ENCODE peak calls at places on chromosomes 4 and X, in eight cellular contexts. L is suprapubic skin, Z is omental fat pad, C is progenitor cell of endocrine pancreas, B is Calu3, J is GM12865, Y is cardiac fibroblast, A is fibroblast of mammary gland. R is an unnamed sample.

GRCh38 chr4:132934901-132935300 is 214.2 kb upstream of the PCDH10 start:
- DNase-seq in L (no peak), Z (no peak), C (no peak), B (no peak), J (no peak), Y (no peak), A (no peak), R (no peak)

GRCh38 chr4:46975841-46976551 is 17.4 kb downstream of the GABRA4 start:
- DNase-seq in L (no peak), Z (no peak), C (no peak), B (no peak), J (no peak), Y (no peak), A (no peak), R (no peak)

GRCh38 chr4:145404754-145405153 is 76.9 kb upstream of the SMAD1 start:
- DNase-seq in L (no peak), Z (no peak), C (no peak), B (no peak), J (no peak), Y (no peak), A (no peak), R (no peak)

GRCh38 chrX:154307207-154307606 is 11.6 kb downstream of the TKTL1 start:
- DNase-seq in L (no peak), Z (no peak), C (no peak), B (no peak), J (no peak), Y (no peak), A (peak), R (no peak)

GRCh38 chr4:8821151-8821950 is 50.3 kb downstream of the HMX1 start:
- DNase-seq in L (peak), Z (peak), C (peak), B (no peak), J (no peak), Y (no peak), A (no peak), R (no peak)

GRCh38 chrX:105191878-105192277 is 28.6 kb downstream of the TEX13A start:
- DNase-seq in L (no peak), Z (no peak), C (no peak), B (peak), J (peak), Y (peak), A (peak), R (no peak)

GRCh38 chr4:40194602-40195161 is 2.1 kb upstream of the RHOH start:
- DNase-seq in L (no peak), Z (no peak), C (no peak), B (no peak), J (peak), Y (peak), A (no peak), R (no peak)

GRCh38 chr4:47839259-47839658 is 1.4 kb upstream of the CORIN start:
- DNase-seq in L (no peak), Z (no peak), C (no peak), B (no peak), J (peak), Y (peak), A (peak), R (no peak)

GRCh38 chr4:180640193-180640592 is 1603.0 kb upstream of the TENM3 start:
- DNase-seq in L (no peak), Z (no peak), C (no peak), B (no peak), J (no peak), Y (no peak), A (no peak), R (no peak)

GRCh38 chr4:94452476-94453300 is 946 bp downstream of the PDLIM5 start:
- DNase-seq in L (peak), Z (peak), C (peak), B (peak), J (peak), Y (peak), A (peak), R (peak)

GRCh38 chr4:140704392-140704955 is 51.7 kb downstream of the TBC1D9 start:
- DNase-seq in L (no peak), Z (no peak), C (no peak), B (no peak), J (no peak), Y (no peak), A (no peak), R (no peak)

GRCh38 chr4:110959041-110959643 is 336.3 kb upstream of the PITX2 start:
- DNase-seq in L (no peak), Z (no peak), C (no peak), B (no peak), J (no peak), Y (peak), A (peak), R (no peak)

GRCh38 chr4:646460-646859 is 21.1 kb downstream of the PDE6B start:
- DNase-seq in L (no peak), Z (no peak), C (no peak), B (no peak), J (no peak), Y (no peak), A (no peak), R (no peak)

GRCh38 chr4:170234800-170235199 is 145.0 kb upstream of the AADAT start:
- DNase-seq in L (no peak), Z (no peak), C (no peak), B (no peak), J (no peak), Y (no peak), A (no peak), R (no peak)

GRCh38 chrX:11970935-11971334 is 167.3 kb upstream of the FRMPD4 start:
- DNase-seq in L (no peak), Z (no peak), C (no peak), B (no peak), J (no peak), Y (peak), A (peak), R (no peak)

GRCh38 chr4:162837679-162838078 is 329.0 kb downstream of the NAF1 start:
- DNase-seq in L (no peak), Z (no peak), C (no peak), B (no peak), J (no peak), Y (no peak), A (no peak), R (no peak)

GRCh38 chrX:154505726-154506125 is 10.3 kb downstream of the FAM3A start:
- DNase-seq in L (no peak), Z (no peak), C (no peak), B (no peak), J (no peak), Y (peak), A (peak), R (no peak)

GRCh38 chr4:121668368-121669162 is 28.2 kb downstream of the ANXA5 start:
- DNase-seq in L (no peak), Z (no peak), C (no peak), B (no peak), J (no peak), Y (peak), A (peak), R (peak)

GRCh38 chr4:73315091-73315490 is 56.5 kb upstream of the ANKRD17 start:
- DNase-seq in L (no peak), Z (no peak), C (no peak), B (no peak), J (no peak), Y (peak), A (peak), R (peak)

GRCh38 chr4:37068580-37068979 is 176.0 kb upstream of the NWD2 start:
- DNase-seq in L (no peak), Z (no peak), C (no peak), B (peak), J (peak), Y (no peak), A (no peak), R (no peak)

GRCh38 chrX:1248381-1249061 is 20.1 kb upstream of the CSF2RA start:
- DNase-seq in L (no peak), Z (no peak), C (no peak), B (no peak), J (peak), Y (no peak), A (no peak), R (no peak)

GRCh38 chr4:150325872-150326271 is 247.6 kb downstream of the DCLK2 start:
- DNase-seq in L (no peak), Z (no peak), C (no peak), B (no peak), J (no peak), Y (no peak), A (no peak), R (no peak)

GRCh38 chrX:68292471-68292870 is 140.8 kb downstream of the OPHN1 start:
- DNase-seq in L (no peak), Z (no peak), C (no peak), B (no peak), J (no peak), Y (no peak), A (peak), R (no peak)

GRCh38 chr4:173270312-173271027 is 63.7 kb downstream of the HMGB2 start:
- DNase-seq in L (no peak), Z (no peak), C (no peak), B (no peak), J (no peak), Y (peak), A (peak), R (no peak)

GRCh38 chr4:119626420-119626819 is 2.2 kb downstream of the PDE5A start:
- DNase-seq in L (no peak), Z (no peak), C (no peak), B (no peak), J (no peak), Y (no peak), A (no peak), R (no peak)

GRCh38 chrX:110420771-110421498 is 62.3 kb downstream of the RTL9 start:
- DNase-seq in L (no peak), Z (no peak), C (no peak), B (no peak), J (peak), Y (no peak), A (peak), R (no peak)

GRCh38 chrX:151151668-151152267 is 24.6 kb upstream of the GPR50 start:
- DNase-seq in L (no peak), Z (no peak), C (no peak), B (peak), J (peak), Y (peak), A (peak), R (peak)

GRCh38 chr4:59553063-59553738 is 1646.9 kb upstream of the ADGRL3 start:
- DNase-seq in L (no peak), Z (no peak), C (no peak), B (peak), J (peak), Y (peak), A (peak), R (no peak)

GRCh38 chr4:56723831-56724230 is 42.7 kb upstream of the HOPX start:
- DNase-seq in L (no peak), Z (no peak), C (no peak), B (no peak), J (no peak), Y (no peak), A (no peak), R (no peak)

GRCh38 chr4:142663828-142664227 is 182.3 kb downstream of the INPP4B start:
- DNase-seq in L (no peak), Z (no peak), C (no peak), B (no peak), J (no peak), Y (no peak), A (no peak), R (no peak)

GRCh38 chr4:108159845-108160244 is 8.9 kb downstream of the LEF1 start:
- DNase-seq in L (no peak), Z (no peak), C (no peak), B (no peak), J (no peak), Y (no peak), A (no peak), R (no peak)

GRCh38 chr4:185127021-185127925 is 15.8 kb upstream of the SLC25A4 start:
- DNase-seq in L (no peak), Z (no peak), C (peak), B (peak), J (no peak), Y (peak), A (no peak), R (no peak)

GRCh38 chrX:87003031-87003430 is 514.6 kb upstream of the KLHL4 start:
- DNase-seq in L (no peak), Z (no peak), C (no peak), B (no peak), J (no peak), Y (no peak), A (no peak), R (no peak)

GRCh38 chr4:188110741-188111458 is 1.5 kb upstream of the TRIML2 start:
- DNase-seq in L (no peak), Z (no peak), C (no peak), B (no peak), J (no peak), Y (no peak), A (peak), R (no peak)

GRCh38 chr4:19262467-19262866 is 989.2 kb upstream of the SLIT2 start:
- DNase-seq in L (no peak), Z (no peak), C (no peak), B (no peak), J (no peak), Y (peak), A (peak), R (no peak)

GRCh38 chr4:174559894-174560293 is 37.6 kb upstream of the HPGD start:
- DNase-seq in L (no peak), Z (no peak), C (no peak), B (no peak), J (no peak), Y (no peak), A (no peak), R (no peak)

GRCh38 chr4:156575430-156576073 is 396.0 kb downstream of the PDGFC start:
- DNase-seq in L (no peak), Z (no peak), C (no peak), B (no peak), J (no peak), Y (peak), A (no peak), R (no peak)
- TF ChIP-seq CTCF in L (no peak), Z (no peak), C (no peak), B (no peak), J (peak), Y (no peak), A (no peak), R (no peak)

DNA sequence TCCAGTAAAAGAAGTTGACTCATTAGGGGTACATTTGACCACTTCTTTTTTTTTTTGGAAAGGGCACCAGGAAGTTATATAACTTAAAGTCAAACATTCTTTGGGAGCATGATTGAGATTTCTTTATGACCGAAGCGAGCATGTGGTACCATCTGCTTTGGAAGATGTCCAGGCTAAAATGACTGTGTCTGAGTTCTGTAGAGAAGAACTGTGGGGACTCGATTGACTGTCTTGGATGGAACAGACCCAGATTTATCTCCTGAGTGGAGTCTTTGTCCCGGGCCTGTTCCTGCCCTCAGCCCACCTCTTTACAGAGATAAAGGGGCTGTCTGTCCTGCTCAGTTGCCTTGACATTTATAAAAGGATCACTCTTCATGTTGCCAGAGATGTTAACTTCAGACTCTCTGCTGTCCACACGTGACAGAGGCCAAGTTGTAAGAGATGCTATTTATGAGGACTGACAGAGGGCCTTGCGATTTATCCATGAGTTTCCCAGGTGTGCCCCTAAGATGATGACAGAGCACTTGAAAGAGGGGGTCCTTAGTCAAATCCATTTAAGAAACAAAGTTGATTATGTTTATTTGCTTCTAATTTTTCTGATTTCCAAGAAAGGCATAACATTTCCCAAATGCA is 16.8 kb downstream of the SMIM20 start:
- DNase-seq in L (no peak), Z (no peak), C (no peak), B (no peak), J (no peak), Y (no peak), A (no peak), R (no peak)
- TF ChIP-seq CTCF in L (no peak), Z (no peak), C (no peak), B (no peak), J (no peak), Y (no peak), A (no peak), R (no peak)

DNA sequence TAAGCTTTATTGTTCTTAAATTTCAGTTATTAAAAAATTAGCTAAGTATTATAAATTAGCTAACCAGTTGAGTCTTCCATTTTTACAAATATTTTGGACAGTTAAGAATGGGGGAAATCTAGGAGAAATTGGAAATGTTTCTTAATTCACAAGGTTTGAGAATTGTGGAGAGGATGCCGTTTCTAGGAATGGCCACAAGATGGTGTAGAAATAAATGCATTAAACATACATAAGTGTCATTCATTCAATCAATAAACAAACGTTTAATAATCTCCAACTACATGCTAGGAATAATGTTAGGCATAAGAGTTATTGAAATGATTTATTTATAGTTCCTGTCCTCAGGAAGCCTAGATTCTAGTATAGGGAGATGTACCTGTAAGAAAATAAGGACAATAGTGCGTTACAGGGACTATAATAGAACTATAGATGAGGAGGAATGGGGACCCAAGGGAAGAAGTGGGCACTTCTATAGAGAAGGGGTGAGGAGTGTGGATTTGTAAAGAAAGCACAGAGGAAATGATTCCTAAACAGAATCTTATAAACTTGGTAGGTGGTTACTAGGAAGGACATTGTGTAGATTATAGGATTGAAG is 195.7 kb upstream of the ANK2 start:
- DNase-seq in L (no peak), Z (no peak), C (no peak), B (no peak), J (no peak), Y (peak), A (peak), R (no peak)
- TF ChIP-seq CTCF in L (no peak), Z (no peak), C (peak), B (peak), J (peak), Y (peak), A (peak), R (peak)

DNA sequence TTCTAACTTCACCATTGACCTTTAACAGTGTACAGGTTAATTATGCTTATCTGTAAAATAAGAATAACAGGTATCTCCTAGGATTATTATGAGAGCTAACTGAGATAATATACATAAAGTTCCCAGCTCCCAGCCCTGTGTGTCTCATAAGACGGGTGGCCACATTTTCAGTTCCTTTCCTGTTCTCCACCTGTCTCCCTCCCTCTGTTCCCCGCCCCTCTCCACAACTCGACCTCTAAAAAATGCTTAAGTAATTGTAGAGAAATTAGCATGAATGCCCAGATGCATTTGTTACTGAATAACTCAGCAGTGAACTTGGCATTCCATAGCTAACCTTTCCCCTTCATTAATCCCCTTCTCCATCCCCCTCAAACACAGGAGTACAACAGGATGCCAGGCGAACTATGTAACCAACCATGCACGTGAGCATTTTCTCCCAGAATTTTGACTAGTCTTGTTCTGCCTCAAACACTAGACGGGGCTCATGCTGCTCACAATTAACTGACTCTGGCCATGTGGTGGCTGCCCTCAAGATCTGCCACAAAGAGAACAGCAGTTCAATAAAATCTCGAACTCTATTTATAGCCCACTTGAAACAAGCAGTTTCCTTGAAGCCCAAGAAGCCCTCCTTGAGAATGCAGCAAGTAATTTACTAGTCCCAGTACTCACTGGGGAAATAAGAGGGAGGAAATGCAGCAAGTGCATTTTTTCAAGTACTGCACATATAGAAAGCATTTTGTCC is 351.2 kb downstream of the ARHGAP24 start:
- DNase-seq in L (no peak), Z (no peak), C (peak), B (peak), J (peak), Y (peak), A (peak), R (peak)
- TF ChIP-seq CTCF in L (no peak), Z (no peak), C (peak), B (no peak), J (peak), Y (peak), A (no peak), R (peak)

DNA sequence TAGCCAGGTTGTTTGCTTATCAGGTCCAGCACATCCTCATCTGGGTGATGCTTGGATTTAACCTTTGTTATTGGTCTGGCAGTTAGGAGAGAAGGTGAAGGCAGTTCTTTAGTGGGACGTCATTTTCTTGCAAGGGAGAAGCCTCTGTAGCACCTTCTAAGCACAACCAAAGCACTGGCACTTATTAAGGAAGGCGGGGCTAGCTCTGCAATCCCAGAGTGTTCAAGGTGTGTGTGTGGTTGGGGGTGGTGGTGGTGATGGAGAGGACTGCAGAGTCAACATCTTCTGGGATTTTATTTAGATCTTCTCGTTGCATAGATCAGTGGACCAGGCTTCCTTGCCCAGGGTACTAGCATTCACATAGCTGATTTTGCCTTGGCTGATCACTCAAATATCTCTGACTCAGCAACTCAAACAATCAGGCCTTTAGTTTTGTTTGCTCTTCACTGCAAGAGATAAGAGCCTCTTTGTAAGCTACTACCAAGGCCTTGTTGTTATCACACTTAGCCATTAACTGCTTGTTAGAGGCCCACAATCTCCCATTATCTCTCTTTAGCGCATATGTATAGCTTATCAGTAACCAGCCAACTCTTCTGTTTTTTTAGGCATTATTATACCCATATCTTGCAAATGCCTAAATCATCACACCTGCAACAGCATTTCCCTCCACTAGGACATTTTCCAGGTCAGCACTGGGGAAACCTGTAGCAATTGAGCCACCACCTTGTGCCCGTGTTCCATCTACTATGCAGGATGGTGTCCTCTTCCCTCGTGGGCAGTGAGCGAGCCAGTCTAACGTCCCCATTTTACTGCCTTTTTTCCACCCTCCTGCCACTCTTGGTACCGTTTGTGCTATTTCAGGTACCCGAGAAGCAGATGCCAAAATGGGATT is 36.5 kb upstream of the LINC00632 start:
- DNase-seq in L (no peak), Z (no peak), C (no peak), B (no peak), J (no peak), Y (no peak), A (no peak), R (no peak)
- TF ChIP-seq CTCF in L (no peak), Z (no peak), C (peak), B (no peak), J (no peak), Y (no peak), A (no peak), R (no peak)